ENCODE peak calls at places on chromosomes 1 and 21, in six cellular contexts. W is neuronal stem cell, T is NCI-H1092 treated with DMSO at 0.1 percent for 48 hours, H is foreskin fibroblast, D is HCEC 1CT, J is iris pigment epithelial cell. K is an unnamed sample.

GRCh38 chr1:2240251-2241156 is 12.4 kb downstream of the SKI start:
- DNase-seq in T (no peak), W (no peak), J (peak; percentile 60), H (peak; percentile 51), D (no peak), K (peak; percentile 39)

GRCh38 chr1:1034438-1034759 is 14.5 kb downstream of the AGRN start:
- DNase-seq in J (no peak), H (peak; percentile 48), D (no peak), W (no peak), T (no peak), K (no peak)

GRCh38 chr1:192489748-192490147 is 85.8 kb upstream of the RGS1 start:
- DNase-seq in J (peak; percentile 98), H (peak; percentile 91), D (peak; percentile 94), W (no peak), T (no peak), K (peak; percentile 80)

GRCh38 chr1:58896211-58897183 is 112.7 kb upstream of the JUN start:
- DNase-seq in J (no peak), D (no peak), H (peak; percentile 54), T (no peak), W (no peak), K (no peak)

GRCh38 chr21:28959367-28960099 is 33.1 kb downstream of the LTN1 start:
- DNase-seq in W (no peak), H (peak; percentile 64), J (peak; percentile 88), D (peak; percentile 79), T (no peak), K (peak; percentile 59)

GRCh38 chr1:109228167-109228566 is 14.4 kb downstream of the SARS1 start:
- DNase-seq in D (no peak), W (no peak), H (no peak), J (peak; percentile 76), T (no peak), K (no peak)

GRCh38 chr1:13871413-13871812 is 171.4 kb downstream of the PRDM2 start:
- DNase-seq in J (no peak), D (no peak), H (no peak), T (no peak), W (no peak), K (no peak)

GRCh38 chr1:156897078-156897825 is 3.7 kb downstream of the PEAR1 start:
- DNase-seq in T (no peak), J (peak; percentile 73), D (peak; percentile 52), H (peak; percentile 71), W (no peak), K (peak; percentile 66)

GRCh38 chr1:91151702-91152101 is 129.9 kb upstream of the ZNF644 start:
- DNase-seq in J (no peak), T (no peak), H (no peak), D (no peak), W (no peak), K (no peak)

GRCh38 chr1:92909321-92909720 is 51.9 kb downstream of the DIPK1A start:
- DNase-seq in D (peak; percentile 96), T (no peak), J (peak; percentile 54), W (no peak), H (peak; percentile 98), K (peak; percentile 95)

GRCh38 chr1:173050865-173051264 is at the start of gene TNFSF18:
- DNase-seq in W (no peak), D (no peak), T (no peak), J (peak; percentile 86), H (peak; percentile 83), K (no peak)

GRCh38 chr1:232543194-232543593 is 86.7 kb downstream of the SIPA1L2 start:
- DNase-seq in D (no peak), J (no peak), W (no peak), T (peak; percentile 21), H (no peak), K (no peak)

GRCh38 chr1:196464545-196464944 is 143.7 kb downstream of the KCNT2 start:
- DNase-seq in J (peak; percentile 81), W (no peak), H (peak; percentile 89), D (peak; percentile 2), T (no peak), K (peak; percentile 40)

GRCh38 chr1:44294588-44295007 is 60.5 kb downstream of the ERI3 start:
- DNase-seq in D (peak; percentile 58), H (peak; percentile 90), T (peak; percentile 67), J (peak; percentile 24), W (no peak), K (peak; percentile 99)

GRCh38 chr1:117612517-117613248 is 6.8 kb downstream of the TENT5C start:
- DNase-seq in W (no peak), T (no peak), J (peak; percentile 85), D (peak; percentile 75), H (peak; percentile 84), K (peak; percentile 85)

GRCh38 chr1:9024837-9025236 is 1.4 kb downstream of the SLC2A7 start:
- DNase-seq in T (no peak), H (no peak), D (no peak), W (no peak), J (no peak), K (no peak)

GRCh38 chr1:206809504-206810084 is 37.3 kb upstream of the IL10 start:
- DNase-seq in H (peak; percentile 70), T (peak; percentile 46), D (peak; percentile 55), J (peak; percentile 48), W (no peak), K (peak; percentile 38)

GRCh38 chr1:154842635-154843034 is 27.4 kb downstream of the KCNN3 start:
- DNase-seq in J (no peak), D (no peak), T (no peak), W (no peak), H (no peak), K (no peak)

GRCh38 chr1:42392255-42392654 is 11.7 kb downstream of the RIMKLA start:
- DNase-seq in W (no peak), J (no peak), D (no peak), H (no peak), T (no peak), K (no peak)

GRCh38 chr1:52032785-52033131 is 852 bp downstream of the KTI12 start:
- DNase-seq in D (peak; percentile 42), T (peak; percentile 0), H (peak; percentile 80), W (no peak), J (peak; percentile 60), K (peak; percentile 67)

GRCh38 chr1:41447995-41448770 is 36.3 kb downstream of the EDN2 start:
- DNase-seq in T (no peak), J (peak; percentile 13), D (no peak), H (no peak), W (no peak), K (no peak)

GRCh38 chr21:17552410-17552809 is 39.6 kb downstream of the CXADR start:
- DNase-seq in D (no peak), J (no peak), H (no peak), T (no peak), W (no peak), K (no peak)

GRCh38 chr1:247268390-247269045 is 12.6 kb downstream of the VN1R5 start:
- DNase-seq in W (no peak), T (no peak), J (no peak), D (no peak), H (no peak), K (no peak)

GRCh38 chr1:234977891-234978396 is 150.7 kb downstream of the TOMM20 start:
- DNase-seq in J (no peak), H (no peak), D (no peak), W (no peak), T (peak; percentile 32), K (no peak)

GRCh38 chr1:203349166-203349565 is 1.8 kb downstream of the FMOD start:
- DNase-seq in T (no peak), D (no peak), W (no peak), H (no peak), J (no peak), K (no peak)

GRCh38 chr1:184493987-184494388 is 107.2 kb downstream of the C1orf21 start:
- DNase-seq in D (no peak), W (no peak), J (no peak), T (no peak), H (no peak), K (no peak)

GRCh38 chr1:196361112-196361714 is 247.0 kb downstream of the KCNT2 start:
- DNase-seq in T (no peak), D (peak; percentile 4), H (peak; percentile 52), J (peak; percentile 22), W (no peak), K (peak; percentile 3)

GRCh38 chr1:234531181-234532132 is 52.5 kb upstream of the TARBP1 start:
- DNase-seq in W (no peak), T (no peak), H (peak; percentile 74), J (peak; percentile 83), D (peak; percentile 55), K (peak; percentile 74)

K was measured in AG08395.